ENCODE peak calls at places on chromosomes 12 and 14, in ten cellular contexts. D is MM.1S, I is body of pancreas, Q is mucosa of descending colon, B is HAP-1, R is T-helper 2 cell, S is heart right ventricle, F is RWPE1, W is islet precursor cell, T is lower leg skin. K is an unnamed sample.

GRCh38 chr14:61646366-61647101 is 48.8 kb upstream of the HIF1A start:
- DNase-seq in D (no peak), I (no peak), Q (no peak), B (no peak), R (no peak), S (no peak), F (peak; percentile 60), W (no peak), T (no peak), K (no peak)

GRCh38 chr12:26245175-26245942 is 50.0 kb downstream of the SSPN start:
- DNase-seq in D (peak; percentile 20), I (no peak), Q (no peak), B (no peak), R (no peak), S (no peak), F (no peak), W (no peak), T (no peak), K (no peak)

GRCh38 chr14:72962829-72963312 is 36.6 kb downstream of the DCAF4 start:
- DNase-seq in D (no peak), I (no peak), Q (no peak), B (peak; percentile 63), R (no peak), S (no peak), F (peak; percentile 84), W (peak; percentile 70), T (no peak), K (no peak)

GRCh38 chr14:31275731-31276130 is 68.1 kb upstream of the HECTD1 start:
- DNase-seq in D (no peak), I (no peak), Q (no peak), B (no peak), R (no peak), S (no peak), F (no peak), W (no peak), T (no peak), K (no peak)

GRCh38 chr12:96198970-96199369 is 4.8 kb downstream of the ELK3 start:
- DNase-seq in D (no peak), I (no peak), Q (no peak), B (no peak), R (no peak), S (no peak), F (peak; percentile 72), W (no peak), T (no peak), K (no peak)

GRCh38 chr14:77593501-77593911 is 22.9 kb downstream of the SPTLC2 start:
- DNase-seq in D (no peak), I (no peak), Q (no peak), B (no peak), R (peak; percentile 39), S (no peak), F (no peak), W (no peak), T (no peak), K (peak; percentile 84)

GRCh38 chr12:28780096-28780495 is 369.0 kb upstream of the FAR2 start:
- DNase-seq in D (no peak), I (no peak), Q (no peak), B (no peak), R (no peak), S (no peak), F (peak; percentile 8), W (peak; percentile 71), T (no peak), K (no peak)

GRCh38 chr12:101992091-101992490 is 69.7 kb downstream of the WASHC3 start:
- DNase-seq in D (no peak), I (no peak), Q (no peak), B (no peak), R (no peak), S (no peak), F (no peak), W (no peak), T (no peak), K (no peak)

GRCh38 chr14:52455291-52456088 is 96.8 kb downstream of the TXNDC16 start:
- DNase-seq in D (no peak), I (no peak), Q (no peak), B (no peak), R (no peak), S (no peak), F (peak; percentile 2), W (no peak), T (no peak), K (no peak)

GRCh38 chr12:32265920-32266319 is 133.4 kb upstream of the FGD4 start:
- DNase-seq in D (no peak), I (no peak), Q (no peak), B (no peak), R (no peak), S (no peak), F (no peak), W (no peak), T (no peak), K (peak; percentile 83)